ENCODE peak calls at places on chromosomes 7 and 10, in four cellular contexts. G is neural progenitor cell; P is CD8-positive, alpha-beta T cell; Q is OCI-LY7. U is an unnamed sample.
A peak's percentile ranks its signal among the peaks of the same experiment; 100 is the strongest.

GRCh38 chr7:45054442-45054841 is 34.3 kb downstream of the NACAD start:
- DNase-seq in Q (no peak), G (no peak), P (no peak), U (no peak)

GRCh38 chr7:353746-354325 is 63.9 kb downstream of the FOXL3 start:
- DNase-seq in P (no peak), G (no peak), Q (no peak), U (peak; percentile 20)

GRCh38 chr7:115662676-115663075 is 367.9 kb downstream of the TFEC start:
- DNase-seq in Q (no peak), P (no peak), G (no peak), U (no peak)

GRCh38 chr10:31490858-31491504 is 172.0 kb downstream of the ZEB1 start:
- DNase-seq in Q (peak; percentile 36), P (no peak), G (peak; percentile 71), U (no peak)

GRCh38 chr10:127402596-127403409 is 146.3 kb upstream of the NPS start:
- DNase-seq in G (no peak), Q (no peak), P (no peak), U (no peak)

GRCh38 chr7:123548406-123548805 is 9.2 kb downstream of the NDUFA5 start:
- DNase-seq in Q (no peak), G (no peak), P (no peak), U (no peak)

GRCh38 chr7:86950360-86950759 is 109.1 kb downstream of the ELAPOR2 start:
- DNase-seq in G (no peak), P (no peak), Q (no peak), U (no peak)

GRCh38 chr10:11673346-11674330 is 62.2 kb upstream of the USP6NL start:
- DNase-seq in P (no peak), G (no peak), Q (peak; percentile 78), U (no peak)

GRCh38 chr10:70617798-70618568 is 15.4 kb upstream of the PRF1 start:
- DNase-seq in P (no peak), G (no peak), Q (no peak), U (peak; percentile 62)

GRCh38 chr7:13834328-13834761 is 155.1 kb downstream of the ETV1 start:
- DNase-seq in G (peak; percentile 31), Q (no peak), P (no peak), U (no peak)

GRCh38 chr10:60175418-60175817 is 214.3 kb downstream of the ANK3 start:
- DNase-seq in G (no peak), Q (no peak), P (no peak), U (no peak)

DNA sequence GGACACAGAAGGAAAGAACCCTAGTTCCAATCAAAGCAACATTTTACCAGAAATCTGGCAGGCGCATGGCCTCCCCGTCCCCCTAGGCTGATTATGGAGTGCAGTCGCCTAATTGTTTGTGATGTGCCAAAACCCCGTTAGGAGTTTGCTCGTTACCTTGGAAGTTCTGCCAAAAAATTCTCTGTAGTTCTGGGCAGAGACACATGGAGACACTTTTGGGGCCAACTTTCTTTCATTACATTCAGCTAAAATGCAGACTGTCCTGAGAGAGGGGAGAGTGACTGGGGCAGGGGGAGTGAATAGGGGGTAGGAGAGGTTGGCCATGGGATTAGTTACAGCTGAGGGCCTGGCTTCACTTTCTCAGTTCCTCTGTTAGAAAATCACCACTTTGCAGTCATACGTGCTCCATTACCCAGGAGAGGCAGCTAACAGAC is 158.0 kb upstream of the NPVF start:
- DNase-seq in G (no peak), P (no peak), Q (no peak), U (no peak)
- H3K4me1 ChIP-seq in G (peaks cover 7% of the 10 kb centered on the region), P (no peaks in the 10 kb centered on the region), Q (no peaks in the 10 kb centered on the region), U (peaks cover 22% of the 10 kb centered on the region)

GRCh38 chr10:34081948-34082347 is 733.1 kb downstream of the PARD3 start:
- DNase-seq in P (no peak), G (peak; percentile 14), Q (no peak), U (no peak)
- TF ChIP-seq CTCF in P (no peak), G (peak; percentile 31), Q (no peak), U (no peak)

DNA sequence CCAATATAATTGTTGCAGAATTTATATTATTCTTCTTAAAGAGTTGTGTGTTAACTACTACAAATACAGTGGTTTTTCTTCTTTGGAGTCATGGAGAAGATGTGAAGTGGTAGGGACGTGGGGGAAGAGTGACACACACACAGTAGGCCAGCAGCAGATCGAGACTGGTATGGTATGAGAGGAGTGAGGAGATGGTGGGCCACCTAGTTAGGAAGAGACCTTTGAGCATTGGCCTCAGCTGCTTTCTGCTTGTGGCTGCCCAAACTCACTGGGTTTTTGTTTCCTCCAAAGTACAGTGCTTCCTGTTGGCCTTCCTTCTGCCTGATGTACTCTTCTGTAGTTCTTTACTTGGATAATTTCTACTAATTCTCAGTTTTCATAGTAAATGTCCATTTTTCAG is 14.6 kb downstream of the VCL start:
- DNase-seq in Q (peak; percentile 51), G (no peak), P (no peak), U (no peak)
- H3K4me1 ChIP-seq in Q (peaks cover 76% of the 10 kb centered on the region), G (peaks cover 18% of the 10 kb centered on the region), P (peaks cover 31% of the 10 kb centered on the region), U (peaks cover 25% of the 10 kb centered on the region)

GRCh38 chr10:112471878-112472487 is 25.0 kb downstream of the VTI1A start:
- DNase-seq in Q (peak; percentile 62), G (peak; percentile 49), P (no peak), U (no peak)

DNA sequence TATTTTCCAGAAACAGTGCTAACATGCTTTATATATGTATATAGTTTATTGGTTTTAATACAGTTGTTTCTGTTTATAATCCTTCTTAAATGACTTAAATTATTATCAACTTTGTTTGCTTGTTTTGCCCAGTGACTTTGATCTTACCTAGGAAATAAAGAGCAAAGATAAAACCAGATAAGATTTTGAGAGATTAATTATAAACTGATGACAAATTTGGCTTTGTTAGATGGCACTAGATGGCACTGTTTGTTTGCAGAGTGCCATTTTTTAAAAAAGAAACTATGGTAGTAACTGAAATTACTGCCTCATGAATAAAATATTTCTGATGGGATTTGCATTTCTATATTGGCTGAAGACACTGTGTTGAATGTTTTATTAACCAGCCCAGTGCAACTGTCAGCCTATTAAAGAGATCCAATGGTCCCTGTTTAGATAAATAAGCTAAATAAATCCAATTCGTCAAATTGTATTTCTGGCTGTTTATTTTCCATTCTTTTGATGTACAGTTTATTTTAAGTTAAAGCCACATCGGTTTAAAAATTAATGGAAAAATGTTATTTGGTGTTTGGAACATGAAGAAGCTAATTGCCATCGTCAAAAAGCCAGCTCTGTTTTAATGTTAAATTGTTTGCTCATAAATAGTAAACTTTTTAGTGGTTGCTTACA is 28.7 kb downstream of the VTI1A start:
- DNase-seq in Q (no peak), G (no peak), P (no peak), U (no peak)
- TF ChIP-seq CTCF in Q (peak; percentile 75), G (peak; percentile 55), P (peak; percentile 31), U (no peak)

GRCh38 chr7:100481466-100481865 is 2.3 kb upstream of the NYAP1 start:
- DNase-seq in G (no peak), P (no peak), Q (no peak), U (no peak)
- H3K4me1 ChIP-seq in G (peaks cover 17% of the 10 kb centered on the region), P (peaks cover 31% of the 10 kb centered on the region), Q (peaks cover 26% of the 10 kb centered on the region), U (peaks cover 26% of the 10 kb centered on the region)

GRCh38 chr7:75626954-75627353 is 111.8 kb downstream of the HIP1 start:
- DNase-seq in G (no peak), Q (no peak), P (no peak), U (peak; percentile 89)

GRCh38 chr7:75625868-75626267 is 112.9 kb downstream of the HIP1 start:
- DNase-seq in G (no peak), P (no peak), Q (no peak), U (no peak)

GRCh38 chr7:75621124-75621523 is 117.6 kb downstream of the HIP1 start:
- DNase-seq in P (no peak), Q (peak; percentile 94), G (no peak), U (no peak)

GRCh38 chr7:75623390-75624133 is 115.2 kb downstream of the HIP1 start:
- DNase-seq in G (no peak), P (no peak), Q (no peak), U (peak; percentile 96)

GRCh38 chr7:75624134-75624832 is 114.5 kb downstream of the HIP1 start:
- DNase-seq in G (no peak), Q (peak; percentile 42), P (no peak), U (peak; percentile 58)
- TF ChIP-seq CTCF in G (no peak), Q (no peak), P (no peak), U (no peak)

GRCh38 chr10:69336952-69337311 is 58.6 kb downstream of the HK1 start:
- DNase-seq in G (no peak), Q (no peak), P (no peak), U (no peak)
- H3K4me1 ChIP-seq in G (peaks cover 31% of the 10 kb centered on the region), Q (no peaks in the 10 kb centered on the region), P (peaks cover 36% of the 10 kb centered on the region), U (peaks cover 94% of the 10 kb centered on the region)

U was measured in thyroid gland.